ENCODE peak calls at places on chromosomes 13 and 19, in four cellular contexts. E is astrocyte of the spinal cord, S is T-helper 9 cell, P is GM04504. B is an unnamed sample.

GRCh38 chr19:49231389-49231788 is 73.8 kb downstream of the TRPM4 start:
- DNase-seq in E (no peak), S (no peak), P (no peak), B (no peak)

GRCh38 chr13:29897102-29897501 is 46.7 kb upstream of the UBL3 start:
- DNase-seq in E (no peak), S (no peak), P (no peak), B (no peak)

GRCh38 chr13:99322297-99323103 is 15.3 kb upstream of the GPR183 start:
- DNase-seq in E (peak), S (no peak), P (peak), B (no peak)

GRCh38 chr19:4036576-4037300 is 29.2 kb downstream of the PIAS4 start:
- DNase-seq in E (no peak), S (no peak), P (no peak), B (no peak)

GRCh38 chr19:1019980-1020867 is 699 bp downstream of the TMEM259 start:
- DNase-seq in E (no peak), S (peak), P (no peak), B (peak)

GRCh38 chr19:44093931-44094765 is at the start of gene ZNF224:
- DNase-seq in E (peak), S (peak), P (peak), B (peak)

GRCh38 chr13:109610517-109610916 is 175.9 kb downstream of the IRS2 start:
- DNase-seq in E (no peak), S (peak), P (no peak), B (peak)

GRCh38 chr13:104006625-104007061 is 940.4 kb upstream of the SLC10A2 start:
- DNase-seq in E (peak), S (no peak), P (no peak), B (peak)

GRCh38 chr19:29467824-29468401 is 57.9 kb upstream of the VSTM2B start:
- DNase-seq in E (no peak), S (no peak), P (peak), B (peak)

GRCh38 chr13:109918179-109918651 is 131.8 kb upstream of the IRS2 start:
- DNase-seq in E (no peak), S (no peak), P (no peak), B (no peak)

GRCh38 chr19:23882493-23882892 is 32.2 kb upstream of the ZNF726 start:
- DNase-seq in E (no peak), S (no peak), P (no peak), B (peak)

GRCh38 chr13:40452741-40453665 is 213.4 kb downstream of the FOXO1 start:
- DNase-seq in E (peak), S (no peak), P (no peak), B (no peak)

GRCh38 chr19:47019431-47020041 is at the start of gene NPAS1:
- DNase-seq in E (no peak), S (no peak), P (no peak), B (no peak)

GRCh38 chr13:107874456-107874855 is 340.9 kb downstream of the LIG4 start:
- DNase-seq in E (no peak), S (no peak), P (no peak), B (no peak)

GRCh38 chr19:19778666-19779065 is 42.9 kb downstream of the ZNF506 start:
- DNase-seq in E (no peak), S (no peak), P (no peak), B (no peak)

GRCh38 chr13:101757446-101758039 is 305.1 kb downstream of the ITGBL1 start:
- DNase-seq in E (peak), S (no peak), P (peak), B (peak)

GRCh38 chr13:77026255-77026782 is 640 bp downstream of the FBXL3 start:
- DNase-seq in E (peak), S (peak), P (peak), B (peak)

GRCh38 chr13:22187329-22187728 is 516.5 kb downstream of the FGF9 start:
- DNase-seq in E (no peak), S (no peak), P (no peak), B (no peak)

GRCh38 chr19:9981406-9982260 is 28.7 kb downstream of the COL5A3 start:
- DNase-seq in E (no peak), S (no peak), P (no peak), B (no peak)

GRCh38 chr19:1631557-1632100 is 20.8 kb downstream of the TCF3 start:
- DNase-seq in E (no peak), S (no peak), P (no peak), B (no peak)

GRCh38 chr19:11324079-11324661 is 15.3 kb downstream of the RAB3D start:
- DNase-seq in E (peak), S (no peak), P (peak), B (peak)

GRCh38 chr19:2841858-2842574 is 741 bp downstream of the ZNF555 start:
- DNase-seq in E (no peak), S (no peak), P (no peak), B (no peak)